ENCODE peak calls at places on chromosomes 3 and 15, in four cellular contexts. I is uterus, C is heart right ventricle, V is choroid plexus epithelial cell. M is an unnamed sample.

GRCh38 chr3:128068156-128068620 is 16.0 kb downstream of the SEC61A1 start:
- DNase-seq in V (peak; percentile 76), C (no peak), I (no peak), M (peak; percentile 68)

GRCh38 chr15:48414015-48414414 is 82.8 kb downstream of the DUT start:
- DNase-seq in C (no peak), I (peak; percentile 54), V (peak; percentile 55), M (no peak)

GRCh38 chr3:57421336-57421735 is 122.8 kb downstream of the DNAH12 start:
- DNase-seq in C (no peak), I (no peak), V (no peak), M (no peak)

GRCh38 chr15:34708422-34708821 is 46.4 kb downstream of the GJD2 start:
- DNase-seq in V (peak; percentile 74), I (no peak), C (no peak), M (no peak)

GRCh38 chr15:50280271-50280670 is 14.7 kb upstream of the HDC start:
- DNase-seq in V (no peak), C (no peak), I (no peak), M (no peak)

GRCh38 chr15:59247364-59247763 is 40.7 kb downstream of the LDHAL6B start:
- DNase-seq in V (peak; percentile 88), I (peak; percentile 65), C (no peak), M (peak; percentile 69)

GRCh38 chr3:17489139-17489538 is 253.3 kb downstream of the TBC1D5 start:
- DNase-seq in C (no peak), I (no peak), V (peak; percentile 34), M (no peak)

GRCh38 chr3:176005564-176005963 is 1146.4 kb downstream of the NAALADL2 start:
- DNase-seq in I (no peak), V (no peak), C (no peak), M (no peak)

GRCh38 chr15:26628879-26629529 is 143.9 kb downstream of the GABRB3 start:
- DNase-seq in V (no peak), I (peak; percentile 22), C (peak; percentile 64), M (no peak)

GRCh38 chr15:58066042-58066867 is 744 bp upstream of the ALDH1A2 start:
- DNase-seq in C (peak; percentile 78), V (peak; percentile 52), I (peak; percentile 68), M (peak; percentile 92)

GRCh38 chr15:62063851-62064635 is 2.7 kb upstream of the C2CD4A start:
- DNase-seq in C (no peak), V (no peak), I (no peak), M (peak; percentile 57)

GRCh38 chr3:6580808-6581207 is 280.1 kb upstream of the GRM7 start:
- DNase-seq in C (no peak), I (no peak), V (no peak), M (no peak)

GRCh38 chr3:134892317-134892716 is 97.3 kb downstream of the EPHB1 start:
- DNase-seq in C (no peak), V (no peak), I (no peak), M (no peak)

GRCh38 chr3:277873-278272 is 81.3 kb downstream of the CHL1 start:
- DNase-seq in C (no peak), V (no peak), I (no peak), M (no peak)

GRCh38 chr3:64687781-64688515 is at the start of gene ADAMTS9:
- DNase-seq in C (peak; percentile 84), I (peak; percentile 84), V (peak; percentile 77), M (peak; percentile 85)

GRCh38 chr3:180340395-180340794 is 261.6 kb upstream of the TTC14 start:
- DNase-seq in C (no peak), I (no peak), V (no peak), M (no peak)

GRCh38 chr3:22269827-22270226 is 518.8 kb upstream of the ZNF385D start:
- DNase-seq in V (peak; percentile 89), C (no peak), I (no peak), M (peak; percentile 2)

GRCh38 chr3:131658115-131658514 is 155.3 kb upstream of the MRPL3 start:
- DNase-seq in V (peak; percentile 3), I (no peak), C (no peak), M (no peak)

GRCh38 chr3:197801801-197802504 is 10.9 kb downstream of the LRCH3 start:
- DNase-seq in I (no peak), V (peak; percentile 56), C (no peak), M (peak; percentile 20)

GRCh38 chr3:117719316-117719926 is 1009.8 kb downstream of the TUSC7 start:
- DNase-seq in I (no peak), C (no peak), V (peak; percentile 52), M (peak; percentile 18)

GRCh38 chr15:89971592-89971997 is 29.5 kb upstream of the ZNF710 start:
- DNase-seq in I (peak; percentile 22), C (peak; percentile 42), V (peak; percentile 77), M (peak; percentile 82)

GRCh38 chr3:45489730-45490309 is 101.4 kb downstream of the LARS2 start:
- DNase-seq in V (no peak), I (no peak), C (no peak), M (no peak)

DNA sequence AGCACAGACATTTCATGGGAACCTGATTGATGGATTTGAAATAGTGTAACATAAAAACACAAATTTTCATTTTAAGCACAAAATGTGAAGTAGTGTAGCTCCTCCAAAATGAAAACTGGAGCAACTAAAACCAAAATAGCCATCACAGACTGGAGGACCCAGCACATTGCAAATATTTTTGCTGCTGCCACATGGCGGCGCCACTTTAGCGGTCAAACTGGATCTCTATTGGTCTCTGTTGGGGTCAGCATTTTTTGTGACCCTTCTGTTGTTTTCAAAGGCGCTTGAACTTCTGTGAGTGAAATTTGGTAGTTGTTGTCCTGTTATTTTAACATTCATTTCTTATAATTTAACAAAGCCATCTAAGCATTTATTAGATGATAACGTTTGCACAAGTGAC is 259.9 kb downstream of the IL20RB start:
- DNase-seq in V (no peak), I (no peak), C (no peak), M (peak; percentile 35)
- TF ChIP-seq CTCF in V (no peak), I (no peak), C (no peak), M (peak; percentile 60)

GRCh38 chr15:53384417-53384816 is 375.0 kb downstream of the WDR72 start:
- DNase-seq in C (no peak), I (no peak), V (no peak), M (peak; percentile 47)
- TF ChIP-seq CTCF in C (no peak), I (no peak), V (no peak), M (peak; percentile 43)

GRCh38 chr3:172846103-172846561 is 95.6 kb downstream of the ECT2 start:
- DNase-seq in C (no peak), V (no peak), I (no peak), M (no peak)
- TF ChIP-seq CTCF in C (no peak), V (no peak), I (no peak), M (no peak)

GRCh38 chr3:52483081-52483480 is 12.1 kb upstream of the STAB1 start:
- DNase-seq in I (no peak), V (no peak), C (peak; percentile 18), M (no peak)

GRCh38 chr3:52480768-52481715 is 14.1 kb upstream of the STAB1 start:
- DNase-seq in C (peak; percentile 20), I (no peak), V (no peak), M (no peak)

GRCh38 chr3:52483577-52484495 is 11.3 kb upstream of the STAB1 start:
- DNase-seq in I (no peak), C (peak; percentile 20), V (peak; percentile 63), M (no peak)

GRCh38 chr3:52479876-52480575 is 15.1 kb upstream of the STAB1 start:
- DNase-seq in I (no peak), V (no peak), C (peak; percentile 20), M (no peak)

DNA sequence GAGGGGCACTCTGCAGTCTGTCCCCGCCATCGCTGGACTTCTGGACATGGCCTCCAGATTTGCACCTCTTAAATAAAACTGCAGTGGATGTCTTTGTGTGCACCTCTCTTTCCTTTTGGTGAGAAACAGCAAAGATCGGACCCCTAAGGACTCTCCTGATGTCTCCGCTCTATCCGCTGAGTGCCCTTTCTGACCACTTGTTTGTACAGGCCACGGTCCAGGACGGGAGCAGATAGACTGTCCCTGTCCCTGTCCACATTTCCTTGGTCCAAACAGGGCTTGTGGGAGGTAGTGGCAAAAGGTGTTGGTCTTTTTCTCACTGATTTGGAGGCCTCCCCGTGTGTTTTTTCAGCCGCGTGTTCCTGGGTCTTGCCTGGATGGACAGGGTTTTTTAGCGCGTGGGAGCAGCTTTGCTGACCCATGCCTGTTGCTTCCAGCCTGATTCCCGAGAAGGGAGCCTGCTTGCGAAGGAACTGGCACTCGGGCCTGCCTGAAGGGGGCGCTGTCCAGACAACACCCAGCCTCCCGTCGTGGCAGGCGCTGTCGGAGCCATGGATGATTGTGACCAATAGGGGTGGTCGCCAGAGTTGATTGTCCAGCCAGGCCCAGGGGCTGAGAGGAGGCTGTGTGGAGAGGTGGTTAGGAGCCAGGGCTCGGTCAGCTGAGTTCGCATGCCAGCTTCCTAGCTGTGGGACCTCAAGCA is 13.2 kb upstream of the STAB1 start:
- DNase-seq in V (peak; percentile 45), I (no peak), C (peak; percentile 29), M (no peak)
- TF ChIP-seq CTCF in V (peak; percentile 65), I (peak; percentile 15), C (peak; percentile 32), M (no peak)

DNA sequence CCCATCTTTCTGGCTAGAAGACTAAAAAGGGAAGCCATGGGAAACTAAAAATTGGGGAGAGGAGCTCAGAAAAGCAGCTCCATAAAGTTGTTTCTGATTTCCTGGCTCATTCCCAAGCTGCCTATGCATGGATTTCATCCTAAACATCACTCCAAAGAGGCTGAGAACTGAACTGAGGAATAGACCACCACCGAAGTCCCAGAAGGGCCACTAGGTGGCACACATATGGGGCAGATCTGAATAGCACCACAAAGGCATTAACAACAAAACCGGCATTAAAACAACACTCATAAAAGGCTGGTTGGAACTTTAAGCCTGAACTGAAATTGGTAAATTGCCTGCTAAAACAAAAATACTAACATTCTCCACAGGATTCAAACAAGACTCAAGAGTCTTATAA is 106.3 kb downstream of the PLD1 start:
- DNase-seq in C (no peak), V (peak; percentile 72), I (no peak), M (peak; percentile 72)
- TF ChIP-seq CTCF in C (peak; percentile 50), V (peak; percentile 78), I (no peak), M (peak; percentile 80)

GRCh38 chr15:78751602-78751979 is 59.7 kb downstream of the ADAMTS7 start:
- DNase-seq in I (no peak), C (no peak), V (no peak), M (no peak)

GRCh38 chr15:78752492-78753358 is 58.5 kb downstream of the ADAMTS7 start:
- DNase-seq in I (no peak), C (peak; percentile 69), V (no peak), M (no peak)

GRCh38 chr15:78749831-78750230 is 61.4 kb downstream of the ADAMTS7 start:
- DNase-seq in I (no peak), C (no peak), V (no peak), M (no peak)

GRCh38 chr15:78750566-78750965 is 60.7 kb downstream of the ADAMTS7 start:
- DNase-seq in C (no peak), V (no peak), I (no peak), M (no peak)
- TF ChIP-seq CTCF in C (no peak), V (no peak), I (no peak), M (no peak)